ENCODE peak calls at places on chromosome 21, in four cellular contexts. One of them, this sample, is unnamed. For H3K4me1, the result is how much of the 10 kb centered on the place peaks cover.

GRCh38 chr21:43338951-43339350 is 88.0 kb downstream of the SIK1 start:
- DNase-seq in PC-3: no peak
- DNase-seq in mammary epithelial cell: no peak
- DNase-seq in neural progenitor cell: no peak
- DNase-seq in this sample: no peak

GRCh38 chr21:40736145-40736544 is 110.8 kb downstream of the DSCAM start:
- DNase-seq in PC-3: no peak
- DNase-seq in neural progenitor cell: no peak
- DNase-seq in mammary epithelial cell: no peak
- DNase-seq in this sample: no peak

GRCh38 chr21:18801468-18801867 is 397.9 kb upstream of the TMPRSS15 start:
- DNase-seq in PC-3: peak
- DNase-seq in neural progenitor cell: no peak
- DNase-seq in mammary epithelial cell: no peak
- DNase-seq in this sample: no peak

GRCh38 chr21:33993286-33994231 is 78.0 kb upstream of the ATP5PO start:
- DNase-seq in mammary epithelial cell: no peak
- DNase-seq in neural progenitor cell: no peak
- DNase-seq in PC-3: no peak
- DNase-seq in this sample: no peak

GRCh38 chr21:28521932-28522826 is 470.5 kb downstream of the LTN1 start:
- DNase-seq in mammary epithelial cell: no peak
- DNase-seq in neural progenitor cell: peak
- DNase-seq in PC-3: peak
- DNase-seq in this sample: peak

GRCh38 chr21:28644762-28645161 is 347.9 kb downstream of the LTN1 start:
- DNase-seq in PC-3: peak
- DNase-seq in mammary epithelial cell: peak
- DNase-seq in neural progenitor cell: no peak
- DNase-seq in this sample: no peak

GRCh38 chr21:35438643-35439404 is 389.7 kb upstream of the RUNX1 start:
- DNase-seq in neural progenitor cell: no peak
- DNase-seq in mammary epithelial cell: peak
- DNase-seq in PC-3: no peak
- DNase-seq in this sample: no peak

GRCh38 chr21:37259426-37259825 is 7.7 kb downstream of the VPS26C start:
- DNase-seq in PC-3: no peak
- DNase-seq in mammary epithelial cell: no peak
- DNase-seq in neural progenitor cell: no peak
- DNase-seq in this sample: no peak

GRCh38 chr21:25934771-25935224 is 200.0 kb downstream of the GABPA start:
- DNase-seq in mammary epithelial cell: peak
- DNase-seq in PC-3: peak
- DNase-seq in neural progenitor cell: no peak
- DNase-seq in this sample: peak

GRCh38 chr21:25457411-25457810 is 149.9 kb downstream of the MRPL39 start:
- DNase-seq in PC-3: peak
- DNase-seq in neural progenitor cell: no peak
- DNase-seq in mammary epithelial cell: peak
- DNase-seq in this sample: peak

GRCh38 chr21:31837613-31838390 is 35.0 kb upstream of the HUNK start:
- DNase-seq in neural progenitor cell: no peak
- DNase-seq in mammary epithelial cell: no peak
- DNase-seq in PC-3: no peak
- DNase-seq in this sample: no peak
- H3K4me1 ChIP-seq in neural progenitor cell: under half
- H3K4me1 ChIP-seq in mammary epithelial cell: under half
- H3K4me1 ChIP-seq in PC-3: under half
- H3K4me1 ChIP-seq in this sample: under half

DNA sequence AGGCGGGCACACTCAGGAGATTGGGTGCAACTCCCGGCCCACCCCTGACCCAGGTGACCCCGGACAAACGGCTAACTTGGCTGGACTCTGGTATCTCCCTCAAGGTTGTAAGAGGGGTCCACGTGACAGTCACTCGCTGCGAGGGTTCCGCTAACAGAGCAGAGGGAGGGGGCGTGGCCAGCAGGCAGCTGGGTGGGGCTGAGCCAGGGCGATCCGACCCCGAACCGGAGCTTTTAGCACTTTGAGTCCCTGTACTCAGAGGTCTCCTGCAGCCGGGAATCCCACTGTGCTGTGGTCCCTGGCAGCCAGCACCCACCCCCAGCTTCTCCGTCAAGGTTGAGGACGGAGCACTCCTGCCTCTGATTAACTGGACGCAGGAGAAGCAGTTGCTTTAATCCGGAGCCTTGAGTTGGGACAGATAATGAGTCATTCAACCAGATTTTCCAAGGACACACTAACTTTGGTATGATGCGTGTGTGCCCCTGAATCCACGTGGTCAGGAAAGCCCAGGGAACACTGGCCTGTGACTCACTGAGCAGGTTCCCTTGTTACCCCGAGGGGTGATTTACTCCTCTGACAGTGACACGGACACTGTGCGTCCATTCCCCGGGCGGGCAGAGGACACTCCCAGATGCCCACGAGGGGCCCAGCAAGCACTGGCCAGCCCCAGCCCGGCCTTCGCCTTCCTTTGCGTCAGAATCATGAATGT is 16.8 kb downstream of the TRPM2 start:
- DNase-seq in mammary epithelial cell: peak
- DNase-seq in neural progenitor cell: peak
- DNase-seq in PC-3: peak
- DNase-seq in this sample: peak
- H3K4me2 ChIP-seq in mammary epithelial cell: peak
- H3K4me2 ChIP-seq in neural progenitor cell: peak
- H3K4me2 ChIP-seq in PC-3: peak
- H3K4me2 ChIP-seq in this sample: no peak

GRCh38 chr21:42222386-42222785 is 3.4 kb downstream of the ABCG1 start:
- DNase-seq in neural progenitor cell: no peak
- DNase-seq in PC-3: no peak
- DNase-seq in mammary epithelial cell: no peak
- DNase-seq in this sample: peak
- H3K4me1 ChIP-seq in neural progenitor cell: under half
- H3K4me1 ChIP-seq in PC-3: under half
- H3K4me1 ChIP-seq in mammary epithelial cell: under half
- H3K4me1 ChIP-seq in this sample: under half

GRCh38 chr21:45419162-45419561 is 14.2 kb downstream of the COL18A1 start:
- DNase-seq in PC-3: no peak
- DNase-seq in mammary epithelial cell: no peak
- DNase-seq in neural progenitor cell: no peak
- DNase-seq in this sample: no peak

GRCh38 chr21:45421846-45422775 is 17.1 kb downstream of the COL18A1 start:
- DNase-seq in mammary epithelial cell: no peak
- DNase-seq in neural progenitor cell: no peak
- DNase-seq in PC-3: no peak
- DNase-seq in this sample: no peak

GRCh38 chr21:45421071-45421845 is 16.3 kb downstream of the COL18A1 start:
- DNase-seq in neural progenitor cell: no peak
- DNase-seq in mammary epithelial cell: peak
- DNase-seq in PC-3: peak
- DNase-seq in this sample: no peak

GRCh38 chr21:45420061-45420521 is 15.1 kb downstream of the COL18A1 start:
- DNase-seq in neural progenitor cell: no peak
- DNase-seq in PC-3: no peak
- DNase-seq in mammary epithelial cell: no peak
- DNase-seq in this sample: no peak

DNA sequence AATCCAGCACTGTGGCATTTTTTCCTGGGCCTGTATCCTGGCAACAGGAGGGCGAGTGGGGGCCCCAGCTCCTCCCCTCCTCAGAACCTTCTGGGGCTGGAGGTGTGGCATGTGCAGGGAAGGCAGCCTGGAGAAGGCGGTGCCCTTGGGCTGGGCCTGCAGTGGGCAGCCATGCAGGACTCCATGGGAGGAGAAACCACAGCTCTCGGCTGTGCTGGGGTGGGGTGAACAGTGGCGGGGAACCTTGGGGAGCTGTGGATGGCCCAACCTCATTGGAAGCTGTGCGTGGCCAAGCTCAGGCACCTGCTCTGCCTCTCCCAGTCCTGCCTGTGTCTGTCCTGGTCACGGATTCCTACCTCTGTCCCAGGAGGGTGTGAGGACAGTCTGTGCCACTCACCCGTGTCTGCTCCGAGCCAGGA is 15.7 kb downstream of the COL18A1 start:
- DNase-seq in PC-3: no peak
- DNase-seq in mammary epithelial cell: no peak
- DNase-seq in neural progenitor cell: no peak
- DNase-seq in this sample: peak
- H3K4me2 ChIP-seq in PC-3: no peak
- H3K4me2 ChIP-seq in mammary epithelial cell: no peak
- H3K4me2 ChIP-seq in neural progenitor cell: no peak
- H3K4me2 ChIP-seq in this sample: no peak

GRCh38 chr21:14530574-14530973 is 15.5 kb downstream of the SAMSN1 start:
- DNase-seq in mammary epithelial cell: no peak
- DNase-seq in PC-3: no peak
- DNase-seq in neural progenitor cell: no peak
- DNase-seq in this sample: no peak
- H3K4me1 ChIP-seq in mammary epithelial cell: under half
- H3K4me1 ChIP-seq in PC-3: under half
- H3K4me1 ChIP-seq in neural progenitor cell: under half
- H3K4me1 ChIP-seq in this sample: under half

This sample was measured in osteoblast.